ENCODE peak calls at places on chromosomes 7 and 10, in seven cellular contexts. X, J, W, B, P, G and Q are unnamed samples.

GRCh38 chr7:119482209-119482608 is 790.8 kb upstream of the KCND2 start:
- DNase-seq in X (peak; percentile 36), J (peak; percentile 43), W (peak; percentile 32), B (peak; percentile 47), P (peak; percentile 12), G (peak; percentile 32), Q (no peak)

GRCh38 chr7:131603932-131604331 is 47.5 kb upstream of the PODXL start:
- DNase-seq in X (no peak), J (no peak), W (no peak), B (no peak), P (no peak), G (no peak), Q (no peak)

GRCh38 chr10:113555751-113556150 is 2.9 kb downstream of the HABP2 start:
- DNase-seq in X (no peak), J (no peak), W (no peak), B (no peak), P (no peak), G (no peak), Q (no peak)

GRCh38 chr7:35454575-35455385 is 200.9 kb upstream of the TBX20 start:
- DNase-seq in X (no peak), J (no peak), W (no peak), B (no peak), P (no peak), G (no peak), Q (no peak)

GRCh38 chr10:10642741-10643280 is 374.9 kb upstream of the CELF2 start:
- DNase-seq in X (no peak), J (no peak), W (no peak), B (no peak), P (no peak), G (no peak), Q (peak; percentile 32)

GRCh38 chr10:116748041-116748440 is 5.7 kb upstream of the HSPA12A start:
- DNase-seq in X (peak; percentile 55), J (peak; percentile 13), W (peak; percentile 61), B (no peak), P (no peak), G (no peak), Q (peak; percentile 77)

GRCh38 chr7:129829677-129830631 is 122.8 kb downstream of the UBE2H start:
- DNase-seq in X (peak; percentile 83), J (peak; percentile 66), W (peak; percentile 62), B (peak; percentile 59), P (no peak), G (peak; percentile 75), Q (peak; percentile 81)

GRCh38 chr7:124552217-124552616 is 213.4 kb downstream of the GPR37 start:
- DNase-seq in X (no peak), J (no peak), W (no peak), B (no peak), P (no peak), G (no peak), Q (peak; percentile 61)

GRCh38 chr10:117666965-117667364 is 124.4 kb downstream of the EMX2 start:
- DNase-seq in X (no peak), J (no peak), W (no peak), B (no peak), P (no peak), G (no peak), Q (no peak)

GRCh38 chr7:119438315-119438714 is 834.7 kb upstream of the KCND2 start:
- DNase-seq in X (no peak), J (no peak), W (no peak), B (no peak), P (no peak), G (no peak), Q (no peak)

GRCh38 chr7:1812693-1813393 is 142.8 kb downstream of the ELFN1 start:
- DNase-seq in X (no peak), J (no peak), W (no peak), B (no peak), P (no peak), G (no peak), Q (no peak)

GRCh38 chr7:22326181-22326580 is 30.8 kb downstream of the RAPGEF5 start:
- DNase-seq in X (no peak), J (no peak), W (no peak), B (no peak), P (no peak), G (no peak), Q (no peak)

GRCh38 chr7:21408481-21408820 is 19.4 kb upstream of the SP4 start:
- DNase-seq in X (no peak), J (no peak), W (no peak), B (no peak), P (no peak), G (no peak), Q (no peak)

GRCh38 chr7:106183952-106184351 is 71.8 kb upstream of the SYPL1 start:
- DNase-seq in X (no peak), J (no peak), W (no peak), B (no peak), P (no peak), G (no peak), Q (no peak)

GRCh38 chr7:100629117-100629711 is 12.1 kb downstream of the TFR2 start:
- DNase-seq in X (peak; percentile 72), J (peak; percentile 28), W (no peak), B (no peak), P (no peak), G (peak; percentile 82), Q (no peak)

GRCh38 chr10:36634916-36635315 is 490.5 kb upstream of the ANKRD30A start:
- DNase-seq in X (no peak), J (no peak), W (no peak), B (no peak), P (no peak), G (no peak), Q (peak; percentile 76)

GRCh38 chr7:138781004-138781403 is 16.8 kb upstream of the TMEM213 start:
- DNase-seq in X (no peak), J (no peak), W (no peak), B (no peak), P (no peak), G (no peak), Q (no peak)

GRCh38 chr10:131150126-131150525 is 161.4 kb downstream of the TCERG1L start:
- DNase-seq in X (no peak), J (no peak), W (no peak), B (no peak), P (no peak), G (no peak), Q (no peak)

GRCh38 chr10:71210031-71210871 is 2.1 kb upstream of the UNC5B start:
- DNase-seq in X (no peak), J (no peak), W (no peak), B (no peak), P (no peak), G (no peak), Q (no peak)

GRCh38 chr7:101517304-101517703 is 111.8 kb downstream of the MYL10 start:
- DNase-seq in X (no peak), J (no peak), W (no peak), B (no peak), P (no peak), G (no peak), Q (no peak)

GRCh38 chr10:22086730-22087364 is 83.3 kb upstream of the DNAJC1 start:
- DNase-seq in X (peak; percentile 44), J (peak; percentile 38), W (peak; percentile 33), B (no peak), P (no peak), G (peak; percentile 67), Q (peak; percentile 54)

GRCh38 chr10:93080350-93081046 is 6.8 kb downstream of the CYP26A1 start:
- DNase-seq in X (peak; percentile 66), J (peak; percentile 18), W (peak; percentile 29), B (no peak), P (no peak), G (peak; percentile 76), Q (peak; percentile 37)

GRCh38 chr7:2037805-2038635 is 194.7 kb downstream of the MAD1L1 start:
- DNase-seq in X (no peak), J (no peak), W (no peak), B (no peak), P (peak; percentile 43), G (no peak), Q (peak; percentile 80)

GRCh38 chr7:49927581-49927980 is 154.1 kb downstream of the VWC2 start:
- DNase-seq in X (no peak), J (no peak), W (no peak), B (no peak), P (no peak), G (no peak), Q (no peak)

GRCh38 chr7:139673230-139673629 is 104.6 kb downstream of the HIPK2 start:
- DNase-seq in X (no peak), J (no peak), W (no peak), B (peak; percentile 34), P (peak; percentile 90), G (no peak), Q (no peak)

GRCh38 chr10:71604324-71605018 is 115.1 kb downstream of the C10orf105 start:
- DNase-seq in X (no peak), J (no peak), W (no peak), B (no peak), P (no peak), G (no peak), Q (no peak)

GRCh38 chr10:84310470-84310869 is 17.9 kb upstream of the CCSER2 start:
- DNase-seq in X (peak; percentile 33), J (no peak), W (no peak), B (no peak), P (no peak), G (no peak), Q (peak; percentile 86)

GRCh38 chr7:107494315-107494751 is 24.5 kb downstream of the GPR22 start:
- DNase-seq in X (peak; percentile 14), J (no peak), W (peak; percentile 12), B (no peak), P (no peak), G (no peak), Q (peak; percentile 7)
- TF ChIP-seq CEBPB in X (no peak), J (no peak), W (no peak), B (no peak), P (no peak), G (no peak), Q (no peak)

DNA sequence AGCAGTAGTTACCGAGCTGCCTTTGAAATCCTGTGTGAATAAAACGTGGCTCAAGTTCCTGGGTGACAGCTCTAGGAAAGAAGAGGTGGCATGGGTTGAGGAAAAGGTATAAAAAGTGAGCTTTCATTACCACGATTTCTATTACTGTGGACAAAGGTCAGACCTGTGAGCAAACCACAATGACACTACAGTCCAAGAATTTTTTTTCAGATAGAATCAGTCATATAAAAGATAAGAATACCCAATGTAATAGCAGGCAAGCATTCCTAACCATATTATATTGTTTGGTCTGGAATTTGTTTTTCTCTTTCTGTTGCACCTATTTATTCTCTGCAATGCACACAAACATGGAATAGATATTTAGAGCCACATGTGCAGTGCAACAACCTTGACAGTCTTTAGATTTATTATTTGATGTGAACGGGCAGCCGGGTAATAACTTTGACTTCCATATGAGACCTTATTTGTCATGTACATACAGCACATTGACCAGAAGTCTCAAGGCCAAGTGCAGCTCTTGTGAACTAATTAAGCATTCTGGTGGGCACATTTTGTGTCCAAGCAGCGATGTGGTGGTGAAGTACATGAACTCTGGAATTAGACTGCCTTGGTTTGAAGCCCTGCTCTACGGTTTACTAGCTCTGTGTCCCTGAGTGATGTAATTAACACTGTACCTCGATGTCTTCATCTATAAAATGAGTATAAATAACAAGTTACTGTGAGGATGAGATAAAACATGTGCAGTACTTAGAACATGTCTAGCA is 156.8 kb downstream of the NRCAM start:
- DNase-seq in X (peak; percentile 53), J (no peak), W (no peak), B (no peak), P (no peak), G (no peak), Q (no peak)
- TF ChIP-seq CEBPB in X (no peak), J (no peak), W (no peak), B (no peak), P (no peak), G (no peak), Q (no peak)

GRCh38 chr7:115475774-115476407 is 554.0 kb downstream of the MDFIC start:
- DNase-seq in X (no peak), J (no peak), W (no peak), B (no peak), P (no peak), G (no peak), Q (no peak)
- TF ChIP-seq CEBPB in X (no peak), J (no peak), W (no peak), B (no peak), P (no peak), G (no peak), Q (no peak)

GRCh38 chr7:134619627-134620331 is 26.9 kb upstream of the BPGM start:
- DNase-seq in X (peak; percentile 66), J (no peak), W (no peak), B (no peak), P (no peak), G (no peak), Q (peak; percentile 96)
- TF ChIP-seq CEBPB in X (no peak), J (no peak), W (no peak), B (no peak), P (no peak), G (no peak), Q (peak; percentile 77)